ENCODE peak calls at places on chromosomes 1 and 21, in five cellular contexts. V is OCI-LY7; W is activated CD8-positive, alpha-beta memory T cell treated with anti-CD3 and anti-CD28 coated beads for 24 hours; O is T-helper 9 cell; F is activated naive CD8-positive, alpha-beta T cell treated with anti-CD3 and anti-CD28 coated beads, Interleukin-2, amount 50 U/mL, for 24 hours. C is an unnamed sample.

GRCh38 chr21:28261291-28261690 is 731.4 kb downstream of the LTN1 start:
- DNase-seq in O (no peak), F (no peak), V (no peak), W (no peak), C (no peak)

GRCh38 chr1:234844479-234845031 is 234.6 kb upstream of the IRF2BP2 start:
- DNase-seq in O (no peak), F (no peak), W (no peak), V (peak), C (no peak)

GRCh38 chr1:231037585-231038517 is 2.2 kb downstream of the FAM89A start:
- DNase-seq in O (no peak), W (no peak), V (no peak), F (no peak), C (no peak)

GRCh38 chr1:14598498-14599172 is at the start of gene KAZN:
- DNase-seq in O (no peak), W (no peak), F (no peak), V (no peak), C (peak)

GRCh38 chr1:37035828-37036666 is 1.7 kb upstream of the GRIK3 start:
- DNase-seq in V (peak), O (no peak), F (peak), W (no peak), C (no peak)

GRCh38 chr1:88998716-88999115 is 6.3 kb upstream of the KYAT3 start:
- DNase-seq in W (no peak), O (no peak), V (peak), F (no peak), C (no peak)

GRCh38 chr1:167720965-167721616 is 691 bp upstream of the MPZL1 start:
- DNase-seq in V (peak), W (no peak), F (no peak), O (no peak), C (no peak)

GRCh38 chr21:42079939-42080787 is 9.0 kb downstream of the UMODL1 start:
- DNase-seq in V (no peak), O (no peak), F (no peak), W (no peak), C (no peak)

GRCh38 chr21:31293986-31294385 is 50.1 kb downstream of the TIAM1 start:
- DNase-seq in F (peak), O (no peak), V (no peak), W (peak), C (no peak)

GRCh38 chr1:94974224-94974623 is 47.3 kb upstream of the CNN3 start:
- DNase-seq in F (no peak), W (no peak), V (no peak), O (no peak), C (no peak)

GRCh38 chr1:50633465-50633864 is 210.2 kb upstream of the DMRTA2 start:
- DNase-seq in W (no peak), F (no peak), V (no peak), O (no peak), C (no peak)

GRCh38 chr21:43369124-43369523 is 57.8 kb downstream of the SIK1 start:
- DNase-seq in V (no peak), W (no peak), F (no peak), O (no peak), C (no peak)

GRCh38 chr1:66374561-66375111 is 159.3 kb upstream of the SGIP1 start:
- DNase-seq in V (peak), F (no peak), W (no peak), O (no peak), C (no peak)

GRCh38 chr21:35232545-35233176 is 183.6 kb upstream of the RUNX1 start:
- DNase-seq in W (no peak), O (no peak), F (no peak), V (no peak), C (no peak)

GRCh38 chr21:25571726-25572121 is 35.6 kb downstream of the MRPL39 start:
- DNase-seq in F (no peak), W (peak), V (no peak), O (no peak), C (no peak)

GRCh38 chr1:41432481-41433280 is 51.8 kb downstream of the EDN2 start:
- DNase-seq in W (peak), V (peak), F (peak), O (peak), C (peak)

GRCh38 chr1:184974086-184974836 is at the start of gene NIBAN1:
- DNase-seq in V (no peak), O (peak), W (peak), F (peak), C (peak)